ENCODE peak calls at places on chromosomes 2 and 18, in four cellular contexts. One of them, this sample, is unnamed.

GRCh38 chr18:43220691-43221090 is 56.6 kb downstream of the SYT4 start:
- DNase-seq in uterus: no peak
- DNase-seq in AG09309: no peak
- DNase-seq in activated CD8-positive, alpha-beta T cell treated with anti-CD3 and anti-CD28 coated beads for 36 hours: no peak
- DNase-seq in this sample: no peak

GRCh38 chr2:43441195-43441594 is 154.6 kb downstream of the THADA start:
- DNase-seq in AG09309: no peak
- DNase-seq in activated CD8-positive, alpha-beta T cell treated with anti-CD3 and anti-CD28 coated beads for 36 hours: no peak
- DNase-seq in uterus: no peak
- DNase-seq in this sample: no peak

GRCh38 chr2:127361929-127362328 is 25.8 kb downstream of the MAP3K2 start:
- DNase-seq in AG09309: no peak
- DNase-seq in activated CD8-positive, alpha-beta T cell treated with anti-CD3 and anti-CD28 coated beads for 36 hours: no peak
- DNase-seq in uterus: no peak
- DNase-seq in this sample: no peak

GRCh38 chr2:54535599-54536195 is 79.6 kb downstream of the SPTBN1 start:
- DNase-seq in AG09309: no peak
- DNase-seq in activated CD8-positive, alpha-beta T cell treated with anti-CD3 and anti-CD28 coated beads for 36 hours: no peak
- DNase-seq in uterus: no peak
- DNase-seq in this sample: no peak

GRCh38 chr2:241490444-241490760 is 18.0 kb downstream of the STK25 start:
- DNase-seq in uterus: no peak
- DNase-seq in AG09309: no peak
- DNase-seq in activated CD8-positive, alpha-beta T cell treated with anti-CD3 and anti-CD28 coated beads for 36 hours: no peak
- DNase-seq in this sample: no peak

GRCh38 chr2:60780741-60781140 is 24.7 kb downstream of the PAPOLG start:
- DNase-seq in AG09309: no peak
- DNase-seq in uterus: no peak
- DNase-seq in activated CD8-positive, alpha-beta T cell treated with anti-CD3 and anti-CD28 coated beads for 36 hours: no peak
- DNase-seq in this sample: no peak

GRCh38 chr2:193303464-193303863 is 1108.7 kb upstream of the TMEFF2 start:
- DNase-seq in uterus: no peak
- DNase-seq in AG09309: no peak
- DNase-seq in activated CD8-positive, alpha-beta T cell treated with anti-CD3 and anti-CD28 coated beads for 36 hours: no peak
- DNase-seq in this sample: no peak

GRCh38 chr18:23283933-23284430 is 148.7 kb downstream of the CABLES1 start:
- DNase-seq in uterus: no peak
- DNase-seq in AG09309: no peak
- DNase-seq in activated CD8-positive, alpha-beta T cell treated with anti-CD3 and anti-CD28 coated beads for 36 hours: peak; percentile 87
- DNase-seq in this sample: no peak

GRCh38 chr18:25678226-25678625 is 326.3 kb upstream of the ZNF521 start:
- DNase-seq in AG09309: no peak
- DNase-seq in activated CD8-positive, alpha-beta T cell treated with anti-CD3 and anti-CD28 coated beads for 36 hours: no peak
- DNase-seq in uterus: no peak
- DNase-seq in this sample: no peak

GRCh38 chr2:178397002-178397605 is 53.9 kb downstream of the PRKRA start:
- DNase-seq in activated CD8-positive, alpha-beta T cell treated with anti-CD3 and anti-CD28 coated beads for 36 hours: peak; percentile 8
- DNase-seq in AG09309: no peak
- DNase-seq in uterus: no peak
- DNase-seq in this sample: no peak

GRCh38 chr18:3921826-3922225 is 471.9 kb downstream of the TGIF1 start:
- DNase-seq in AG09309: no peak
- DNase-seq in activated CD8-positive, alpha-beta T cell treated with anti-CD3 and anti-CD28 coated beads for 36 hours: no peak
- DNase-seq in uterus: no peak
- DNase-seq in this sample: no peak

GRCh38 chr18:55485666-55486065 is 102.3 kb downstream of the TCF4 start:
- DNase-seq in activated CD8-positive, alpha-beta T cell treated with anti-CD3 and anti-CD28 coated beads for 36 hours: no peak
- DNase-seq in AG09309: no peak
- DNase-seq in uterus: no peak
- DNase-seq in this sample: no peak

GRCh38 chr2:88811238-88811637 is 119.8 kb downstream of the RPIA start:
- DNase-seq in activated CD8-positive, alpha-beta T cell treated with anti-CD3 and anti-CD28 coated beads for 36 hours: no peak
- DNase-seq in uterus: no peak
- DNase-seq in AG09309: no peak
- DNase-seq in this sample: no peak

GRCh38 chr2:43725711-43726246 is 48.1 kb upstream of the DYNC2LI1 start:
- DNase-seq in activated CD8-positive, alpha-beta T cell treated with anti-CD3 and anti-CD28 coated beads for 36 hours: no peak
- DNase-seq in uterus: no peak
- DNase-seq in AG09309: no peak
- DNase-seq in this sample: no peak

GRCh38 chr2:191428141-191428540 is 182.9 kb downstream of the MYO1B start:
- DNase-seq in uterus: no peak
- DNase-seq in activated CD8-positive, alpha-beta T cell treated with anti-CD3 and anti-CD28 coated beads for 36 hours: no peak
- DNase-seq in AG09309: peak; percentile 42
- DNase-seq in this sample: no peak

GRCh38 chr2:142714600-142714999 is 162.9 kb upstream of the KYNU start:
- DNase-seq in activated CD8-positive, alpha-beta T cell treated with anti-CD3 and anti-CD28 coated beads for 36 hours: no peak
- DNase-seq in AG09309: no peak
- DNase-seq in uterus: no peak
- DNase-seq in this sample: no peak

GRCh38 chr2:240638517-240639160 is 13.4 kb downstream of the GPR35 start:
- DNase-seq in activated CD8-positive, alpha-beta T cell treated with anti-CD3 and anti-CD28 coated beads for 36 hours: no peak
- DNase-seq in uterus: peak; percentile 41
- DNase-seq in AG09309: no peak
- DNase-seq in this sample: no peak

GRCh38 chr2:171158790-171159325 is 1.8 kb downstream of the TLK1 start:
- DNase-seq in uterus: no peak
- DNase-seq in activated CD8-positive, alpha-beta T cell treated with anti-CD3 and anti-CD28 coated beads for 36 hours: no peak
- DNase-seq in AG09309: no peak
- DNase-seq in this sample: no peak

GRCh38 chr2:42770288-42771131 is 6.6 kb upstream of the OXER1 start:
- DNase-seq in activated CD8-positive, alpha-beta T cell treated with anti-CD3 and anti-CD28 coated beads for 36 hours: no peak
- DNase-seq in AG09309: no peak
- DNase-seq in uterus: no peak
- DNase-seq in this sample: peak; percentile 59

GRCh38 chr2:33021542-33022259 is 74.9 kb downstream of the LTBP1 start:
- DNase-seq in AG09309: no peak
- DNase-seq in activated CD8-positive, alpha-beta T cell treated with anti-CD3 and anti-CD28 coated beads for 36 hours: no peak
- DNase-seq in uterus: no peak
- DNase-seq in this sample: no peak

GRCh38 chr2:232365621-232366321 is 12.8 kb upstream of the ALPP start:
- DNase-seq in AG09309: no peak
- DNase-seq in uterus: no peak
- DNase-seq in activated CD8-positive, alpha-beta T cell treated with anti-CD3 and anti-CD28 coated beads for 36 hours: no peak
- DNase-seq in this sample: peak; percentile 77

GRCh38 chr2:2765839-2766495 is 434.9 kb upstream of the MYT1L start:
- DNase-seq in AG09309: no peak
- DNase-seq in activated CD8-positive, alpha-beta T cell treated with anti-CD3 and anti-CD28 coated beads for 36 hours: no peak
- DNase-seq in uterus: no peak
- DNase-seq in this sample: no peak

GRCh38 chr2:201267278-201268030 is 7.1 kb downstream of the CASP8 start:
- DNase-seq in uterus: no peak
- DNase-seq in activated CD8-positive, alpha-beta T cell treated with anti-CD3 and anti-CD28 coated beads for 36 hours: peak; percentile 24
- DNase-seq in AG09309: no peak
- DNase-seq in this sample: no peak

GRCh38 chr2:22281033-22281432 is 1103.9 kb upstream of the KLHL29 start:
- DNase-seq in AG09309: no peak
- DNase-seq in activated CD8-positive, alpha-beta T cell treated with anti-CD3 and anti-CD28 coated beads for 36 hours: no peak
- DNase-seq in uterus: no peak
- DNase-seq in this sample: no peak

GRCh38 chr18:62420151-62420512 is 95.0 kb downstream of the TNFRSF11A start:
- DNase-seq in activated CD8-positive, alpha-beta T cell treated with anti-CD3 and anti-CD28 coated beads for 36 hours: peak; percentile 49
- DNase-seq in uterus: no peak
- DNase-seq in AG09309: no peak
- DNase-seq in this sample: no peak

GRCh38 chr2:236607471-236608307 is 38.1 kb downstream of the ACKR3 start:
- DNase-seq in AG09309: peak; percentile 10
- DNase-seq in uterus: no peak
- DNase-seq in activated CD8-positive, alpha-beta T cell treated with anti-CD3 and anti-CD28 coated beads for 36 hours: no peak
- DNase-seq in this sample: no peak

GRCh38 chr2:27095745-27096651 is 9.4 kb downstream of the KHK start:
- DNase-seq in uterus: peak; percentile 70
- DNase-seq in AG09309: no peak
- DNase-seq in activated CD8-positive, alpha-beta T cell treated with anti-CD3 and anti-CD28 coated beads for 36 hours: peak; percentile 65
- DNase-seq in this sample: peak; percentile 50

GRCh38 chr18:59459352-59460059 is 100.4 kb upstream of the LMAN1 start:
- DNase-seq in activated CD8-positive, alpha-beta T cell treated with anti-CD3 and anti-CD28 coated beads for 36 hours: no peak
- DNase-seq in AG09309: peak; percentile 59
- DNase-seq in uterus: no peak
- DNase-seq in this sample: no peak

GRCh38 chr18:54815086-54815485 is 13.2 kb upstream of the RAB27B start:
- DNase-seq in AG09309: no peak
- DNase-seq in uterus: no peak
- DNase-seq in activated CD8-positive, alpha-beta T cell treated with anti-CD3 and anti-CD28 coated beads for 36 hours: no peak
- DNase-seq in this sample: no peak

GRCh38 chr2:156537147-156537546 is 101.0 kb downstream of the GPD2 start:
- DNase-seq in uterus: no peak
- DNase-seq in activated CD8-positive, alpha-beta T cell treated with anti-CD3 and anti-CD28 coated beads for 36 hours: peak; percentile 6
- DNase-seq in AG09309: peak; percentile 32
- DNase-seq in this sample: no peak

GRCh38 chr18:28177828-28178635 is 1.1 kb upstream of the CDH2 start:
- DNase-seq in activated CD8-positive, alpha-beta T cell treated with anti-CD3 and anti-CD28 coated beads for 36 hours: no peak
- DNase-seq in AG09309: no peak
- DNase-seq in uterus: peak; percentile 20
- DNase-seq in this sample: peak; percentile 81

GRCh38 chr2:185802926-185803325 is 64.3 kb downstream of the FSIP2 start:
- DNase-seq in activated CD8-positive, alpha-beta T cell treated with anti-CD3 and anti-CD28 coated beads for 36 hours: no peak
- DNase-seq in AG09309: no peak
- DNase-seq in uterus: no peak
- DNase-seq in this sample: no peak

GRCh38 chr2:207784898-207785297 is 15.2 kb upstream of the FZD5 start:
- DNase-seq in AG09309: no peak
- DNase-seq in activated CD8-positive, alpha-beta T cell treated with anti-CD3 and anti-CD28 coated beads for 36 hours: no peak
- DNase-seq in uterus: no peak
- DNase-seq in this sample: no peak

GRCh38 chr2:223057545-223057944 is 5.6 kb downstream of the KCNE4 start:
- DNase-seq in uterus: no peak
- DNase-seq in AG09309: no peak
- DNase-seq in activated CD8-positive, alpha-beta T cell treated with anti-CD3 and anti-CD28 coated beads for 36 hours: no peak
- DNase-seq in this sample: no peak

GRCh38 chr2:157989227-157989626 is 112.4 kb upstream of the UPP2 start:
- DNase-seq in uterus: no peak
- DNase-seq in AG09309: no peak
- DNase-seq in activated CD8-positive, alpha-beta T cell treated with anti-CD3 and anti-CD28 coated beads for 36 hours: no peak
- DNase-seq in this sample: no peak
- TF ChIP-seq CTCF in uterus: no peak
- TF ChIP-seq CTCF in AG09309: no peak
- TF ChIP-seq CTCF in activated CD8-positive, alpha-beta T cell treated with anti-CD3 and anti-CD28 coated beads for 36 hours: no peak
- TF ChIP-seq CTCF in this sample: no peak

GRCh38 chr2:233513953-233514655 is 52.5 kb downstream of the USP40 start:
- DNase-seq in uterus: no peak
- DNase-seq in AG09309: no peak
- DNase-seq in activated CD8-positive, alpha-beta T cell treated with anti-CD3 and anti-CD28 coated beads for 36 hours: no peak
- DNase-seq in this sample: no peak

GRCh38 chr2:233519787-233520611 is 46.6 kb downstream of the USP40 start:
- DNase-seq in AG09309: no peak
- DNase-seq in activated CD8-positive, alpha-beta T cell treated with anti-CD3 and anti-CD28 coated beads for 36 hours: no peak
- DNase-seq in uterus: no peak
- DNase-seq in this sample: no peak
- TF ChIP-seq CTCF in AG09309: no peak
- TF ChIP-seq CTCF in activated CD8-positive, alpha-beta T cell treated with anti-CD3 and anti-CD28 coated beads for 36 hours: no peak
- TF ChIP-seq CTCF in uterus: no peak
- TF ChIP-seq CTCF in this sample: no peak

GRCh38 chr18:53698907-53699306 is 525.6 kb downstream of the MBD2 start:
- DNase-seq in activated CD8-positive, alpha-beta T cell treated with anti-CD3 and anti-CD28 coated beads for 36 hours: peak; percentile 3
- DNase-seq in AG09309: no peak
- DNase-seq in uterus: no peak
- DNase-seq in this sample: peak; percentile 56
- TF ChIP-seq CTCF in activated CD8-positive, alpha-beta T cell treated with anti-CD3 and anti-CD28 coated beads for 36 hours: no peak
- TF ChIP-seq CTCF in AG09309: peak; percentile 37
- TF ChIP-seq CTCF in uterus: no peak
- TF ChIP-seq CTCF in this sample: no peak

GRCh38 chr18:80034852-80035406 is 695 bp downstream of the RBFA start:
- DNase-seq in uterus: no peak
- DNase-seq in AG09309: no peak
- DNase-seq in activated CD8-positive, alpha-beta T cell treated with anti-CD3 and anti-CD28 coated beads for 36 hours: no peak
- DNase-seq in this sample: no peak
- TF ChIP-seq CTCF in uterus: no peak
- TF ChIP-seq CTCF in AG09309: no peak
- TF ChIP-seq CTCF in activated CD8-positive, alpha-beta T cell treated with anti-CD3 and anti-CD28 coated beads for 36 hours: peak; percentile 28
- TF ChIP-seq CTCF in this sample: no peak

GRCh38 chr2:10704034-10704594 is 14.3 kb upstream of the NOL10 start:
- DNase-seq in activated CD8-positive, alpha-beta T cell treated with anti-CD3 and anti-CD28 coated beads for 36 hours: no peak
- DNase-seq in AG09309: no peak
- DNase-seq in uterus: no peak
- DNase-seq in this sample: no peak

GRCh38 chr2:10707831-10708230 is 13.6 kb upstream of the ATP6V1C2 start:
- DNase-seq in uterus: no peak
- DNase-seq in AG09309: no peak
- DNase-seq in activated CD8-positive, alpha-beta T cell treated with anti-CD3 and anti-CD28 coated beads for 36 hours: no peak
- DNase-seq in this sample: no peak

GRCh38 chr2:10706033-10706432 is 15.4 kb upstream of the ATP6V1C2 start:
- DNase-seq in uterus: no peak
- DNase-seq in activated CD8-positive, alpha-beta T cell treated with anti-CD3 and anti-CD28 coated beads for 36 hours: no peak
- DNase-seq in AG09309: no peak
- DNase-seq in this sample: no peak

GRCh38 chr2:10712186-10712809 is 9.1 kb upstream of the ATP6V1C2 start:
- DNase-seq in activated CD8-positive, alpha-beta T cell treated with anti-CD3 and anti-CD28 coated beads for 36 hours: peak; percentile 34
- DNase-seq in AG09309: no peak
- DNase-seq in uterus: no peak
- DNase-seq in this sample: no peak

GRCh38 chr2:10709290-10709939 is 12.0 kb upstream of the ATP6V1C2 start:
- DNase-seq in AG09309: no peak
- DNase-seq in uterus: no peak
- DNase-seq in activated CD8-positive, alpha-beta T cell treated with anti-CD3 and anti-CD28 coated beads for 36 hours: no peak
- DNase-seq in this sample: peak; percentile 41
- TF ChIP-seq CTCF in AG09309: peak; percentile 66
- TF ChIP-seq CTCF in uterus: no peak
- TF ChIP-seq CTCF in activated CD8-positive, alpha-beta T cell treated with anti-CD3 and anti-CD28 coated beads for 36 hours: no peak
- TF ChIP-seq CTCF in this sample: no peak

DNA sequence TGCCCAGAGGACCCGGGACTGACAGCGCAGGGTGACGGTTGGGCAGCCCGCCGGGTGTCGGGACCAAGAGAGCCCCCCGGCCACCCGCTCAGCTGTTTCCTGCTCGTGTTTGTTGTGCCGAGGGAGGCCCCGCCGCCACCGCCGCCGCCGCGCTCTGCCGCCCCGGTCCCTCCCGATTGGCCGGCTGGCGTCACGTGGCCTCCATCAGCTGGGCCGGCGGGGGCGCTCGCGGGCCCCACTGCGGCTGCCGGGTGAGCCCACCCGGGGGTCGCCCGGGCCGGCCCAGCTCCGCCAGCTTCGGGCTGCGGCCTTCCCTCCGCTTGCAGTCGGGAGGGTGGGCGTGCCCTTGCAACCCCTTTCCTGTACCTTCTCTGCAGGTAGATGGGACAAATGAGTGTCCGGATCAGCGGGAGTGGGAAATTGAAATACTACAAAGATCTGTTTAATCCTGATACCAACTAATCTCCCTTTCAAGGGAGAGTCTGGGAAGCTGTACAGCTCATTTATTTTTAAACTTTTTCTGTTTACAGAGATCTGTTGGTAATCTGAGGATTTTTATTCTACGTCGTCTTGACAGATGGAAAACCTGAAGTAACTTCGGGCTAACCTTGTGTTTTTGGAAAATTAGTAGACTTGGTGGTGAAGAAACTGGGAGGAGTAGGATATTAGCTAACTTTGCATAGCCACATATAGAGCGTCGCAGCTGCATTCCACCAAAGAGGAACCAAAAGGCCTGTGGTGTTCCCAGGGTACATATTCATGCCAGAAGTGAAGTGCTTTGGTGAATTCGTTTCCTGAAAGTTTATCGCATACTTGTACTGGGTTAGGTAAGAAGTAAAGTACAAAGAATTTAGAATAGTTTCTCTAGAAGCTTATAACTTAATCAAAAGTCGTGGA is 1.2 kb downstream of the YPEL5 start:
- DNase-seq in activated CD8-positive, alpha-beta T cell treated with anti-CD3 and anti-CD28 coated beads for 36 hours: peak; percentile 83
- DNase-seq in uterus: peak; percentile 75
- DNase-seq in AG09309: no peak
- DNase-seq in this sample: peak; percentile 93
- TF ChIP-seq CTCF in activated CD8-positive, alpha-beta T cell treated with anti-CD3 and anti-CD28 coated beads for 36 hours: peak; percentile 60
- TF ChIP-seq CTCF in uterus: peak; percentile 58
- TF ChIP-seq CTCF in AG09309: peak; percentile 26
- TF ChIP-seq CTCF in this sample: peak; percentile 34

GRCh38 chr2:229431331-229431954 is 160.4 kb upstream of the PID1 start:
- DNase-seq in AG09309: peak; percentile 35
- DNase-seq in activated CD8-positive, alpha-beta T cell treated with anti-CD3 and anti-CD28 coated beads for 36 hours: no peak
- DNase-seq in uterus: no peak
- DNase-seq in this sample: no peak
- TF ChIP-seq CTCF in AG09309: peak; percentile 48
- TF ChIP-seq CTCF in activated CD8-positive, alpha-beta T cell treated with anti-CD3 and anti-CD28 coated beads for 36 hours: peak; percentile 38
- TF ChIP-seq CTCF in uterus: peak; percentile 36
- TF ChIP-seq CTCF in this sample: peak; percentile 85